ENCODE peak calls at places on chromosomes 13 and 19, in nine cellular contexts. Q, B, I, L, J, S, X, E and G are unnamed samples.

GRCh38 chr13:109938255-109938936 is 152.0 kb upstream of the IRS2 start:
- DNase-seq in B (no peak), E (no peak), X (peak), J (no peak), L (no peak), Q (no peak), S (no peak), I (no peak), G (peak)

GRCh38 chr13:110297011-110297410 is 9.9 kb downstream of the COL4A1 start:
- DNase-seq in E (no peak), X (no peak), J (no peak), Q (no peak), S (no peak), I (no peak), B (no peak), L (no peak), G (no peak)

GRCh38 chr13:114106526-114106925 is 25.9 kb downstream of the RASA3 start:
- DNase-seq in B (no peak), X (no peak), S (no peak), Q (no peak), L (no peak), E (no peak), I (no peak), J (no peak), G (no peak)

GRCh38 chr13:89965252-89965651 is 1382.2 kb upstream of the MIR17HG start:
- DNase-seq in J (no peak), L (no peak), E (no peak), Q (no peak), X (no peak), I (no peak), B (no peak), S (no peak), G (no peak)

GRCh38 chr13:109479991-109480696 is 306.2 kb downstream of the IRS2 start:
- DNase-seq in S (no peak), X (peak), I (no peak), L (peak), E (no peak), B (no peak), J (no peak), Q (no peak), G (peak)

GRCh38 chr13:27353166-27353583 is 71.2 kb upstream of the GTF3A start:
- DNase-seq in B (no peak), E (peak), I (no peak), L (no peak), J (no peak), S (no peak), Q (no peak), X (peak), G (peak)

GRCh38 chr13:50609016-50609415 is 234.5 kb downstream of the DLEU7 start:
- DNase-seq in X (no peak), S (no peak), I (no peak), L (no peak), Q (no peak), B (no peak), E (no peak), J (no peak), G (no peak)

GRCh38 chr19:7618771-7619510 is 10.4 kb downstream of the XAB2 start:
- DNase-seq in J (peak), B (no peak), L (peak), E (no peak), Q (no peak), I (no peak), X (no peak), S (no peak), G (peak)

GRCh38 chr19:45492627-45493470 is 4.0 kb downstream of the RTN2 start:
- DNase-seq in Q (no peak), J (no peak), I (peak), X (peak), S (no peak), B (no peak), E (no peak), L (no peak), G (peak)

GRCh38 chr19:55443045-55443823 is at the start of gene SHISA7:
- DNase-seq in S (no peak), Q (no peak), X (no peak), L (no peak), J (no peak), B (no peak), E (no peak), I (peak), G (no peak)

GRCh38 chr13:72304121-72304745 is 423.2 kb downstream of the MZT1 start:
- DNase-seq in Q (no peak), S (no peak), B (no peak), L (no peak), E (no peak), J (no peak), X (peak), I (no peak), G (peak)

GRCh38 chr19:18763674-18764590 is 27.2 kb downstream of the COMP start:
- DNase-seq in L (no peak), B (no peak), E (no peak), S (no peak), Q (no peak), I (no peak), J (no peak), X (no peak), G (peak)

GRCh38 chr13:31846984-31847752 is 107.8 kb downstream of the RXFP2 start:
- DNase-seq in E (no peak), S (no peak), Q (no peak), L (no peak), I (no peak), J (no peak), X (no peak), B (no peak), G (no peak)

GRCh38 chr19:12956446-12957388 is at the start of gene GADD45GIP1:
- DNase-seq in E (peak), Q (peak), S (peak), I (peak), B (peak), X (peak), L (peak), J (peak), G (peak)

GRCh38 chr13:37175996-37176395 is 70.5 kb upstream of the CSNK1A1L start:
- DNase-seq in L (no peak), E (no peak), B (no peak), J (no peak), Q (no peak), S (no peak), I (no peak), X (peak), G (peak)

GRCh38 chr19:57812201-57812600 is 2.5 kb downstream of the ZNF552 start:
- DNase-seq in L (no peak), Q (no peak), B (no peak), X (no peak), S (no peak), I (no peak), E (no peak), J (no peak), G (no peak)

GRCh38 chr19:5697022-5697889 is 7.2 kb downstream of the RPL36 start:
- DNase-seq in E (no peak), L (no peak), Q (no peak), S (no peak), J (no peak), I (no peak), X (no peak), B (no peak), G (no peak)

GRCh38 chr19:14555918-14556661 is 15.8 kb downstream of the NDUFB7 start:
- DNase-seq in X (no peak), L (no peak), E (no peak), B (no peak), Q (no peak), S (no peak), J (no peak), I (no peak), G (no peak)

GRCh38 chr19:30555075-30555787 is 183.0 kb downstream of the ZNF536 start:
- DNase-seq in L (no peak), J (no peak), X (no peak), B (no peak), Q (no peak), S (no peak), I (no peak), E (no peak), G (no peak)

GRCh38 chr19:9956956-9957355 is 20.6 kb upstream of the OLFM2 start:
- DNase-seq in J (no peak), E (no peak), Q (no peak), I (no peak), S (no peak), L (no peak), B (no peak), X (no peak), G (peak)

GRCh38 chr19:46546194-46546896 is 50.7 kb upstream of the PNMA8B start:
- DNase-seq in L (peak), E (no peak), J (peak), S (peak), I (peak), Q (no peak), X (peak), B (no peak), G (peak)

GRCh38 chr13:19586904-19587634 is 25.7 kb upstream of the TPTE2 start:
- DNase-seq in I (no peak), B (no peak), J (no peak), X (peak), S (peak), Q (peak), L (peak), E (peak), G (no peak)

GRCh38 chr19:13010038-13010991 is 15.0 kb downstream of the NFIX start:
- DNase-seq in Q (no peak), I (no peak), S (no peak), L (peak), J (no peak), X (no peak), B (peak), E (no peak), G (peak)

GRCh38 chr13:53439439-53440225 is 411.0 kb downstream of the OLFM4 start:
- DNase-seq in J (no peak), I (no peak), E (no peak), X (no peak), B (no peak), Q (no peak), S (no peak), L (no peak), G (no peak)

GRCh38 chr13:87798536-87798935 is 127.4 kb downstream of the SLITRK5 start:
- DNase-seq in B (no peak), L (no peak), X (no peak), E (no peak), S (no peak), Q (no peak), J (peak), I (no peak), G (no peak)

GRCh38 chr13:45630791-45631190 is 15.3 kb upstream of the ERICH6B start:
- DNase-seq in E (no peak), B (no peak), J (no peak), X (no peak), I (no peak), L (no peak), S (no peak), Q (no peak), G (no peak)

GRCh38 chr13:81171065-81171647 is 830.2 kb upstream of the SPRY2 start:
- DNase-seq in E (no peak), X (peak), Q (no peak), S (no peak), J (no peak), I (no peak), L (no peak), B (no peak), G (peak)

GRCh38 chr13:44165895-44166496 is 207.6 kb upstream of the SERP2 start:
- DNase-seq in Q (no peak), E (no peak), I (no peak), B (no peak), S (no peak), X (no peak), J (no peak), L (no peak), G (no peak)

GRCh38 chr19:40582467-40582866 is 5.8 kb downstream of the SHKBP1 start:
- DNase-seq in J (no peak), X (no peak), E (no peak), B (no peak), Q (no peak), L (no peak), I (no peak), S (no peak), G (no peak)

GRCh38 chr13:79307866-79308298 is 98.2 kb downstream of the RBM26 start:
- DNase-seq in I (peak), E (no peak), Q (no peak), X (peak), S (peak), J (no peak), L (no peak), B (no peak), G (peak)

GRCh38 chr13:51620165-51620983 is 36.1 kb downstream of the WDFY2 start:
- DNase-seq in B (peak), X (no peak), L (no peak), Q (no peak), J (no peak), S (no peak), E (no peak), I (peak), G (no peak)

GRCh38 chr19:29942404-29943261 is 594 bp downstream of the URI1 start:
- DNase-seq in B (peak), J (peak), Q (peak), E (peak), L (peak), X (peak), S (peak), I (no peak), G (peak)